ENCODE peak calls at places on chromosomes 1 and 21, in four cellular contexts. R is C1 segment of cervical spinal cord, V is osteocyte, P is AG04449. I is an unnamed sample.

GRCh38 chr1:62765981-62766380 is 18.0 kb upstream of the ATG4C start:
- DNase-seq in V (no peak), R (no peak), P (no peak), I (no peak)

GRCh38 chr1:2530501-2531361 is 668 bp upstream of the HES5 start:
- DNase-seq in R (no peak), P (no peak), V (no peak), I (peak; percentile 56)

GRCh38 chr1:154760469-154760933 is 109.6 kb downstream of the KCNN3 start:
- DNase-seq in R (no peak), V (no peak), P (no peak), I (no peak)

GRCh38 chr1:93878501-93878888 is 511 bp downstream of the DNTTIP2 start:
- DNase-seq in V (no peak), P (no peak), R (peak; percentile 33), I (no peak)

GRCh38 chr1:156709743-156710489 is 4.5 kb upstream of the CRABP2 start:
- DNase-seq in V (peak; percentile 94), P (no peak), R (peak; percentile 31), I (peak; percentile 35)

GRCh38 chr1:33074193-33074945 is 6.6 kb upstream of the AZIN2 start:
- DNase-seq in R (peak; percentile 62), P (no peak), V (no peak), I (no peak)

GRCh38 chr1:58790313-58790712 is 6.5 kb upstream of the JUN start:
- DNase-seq in R (no peak), P (no peak), V (no peak), I (no peak)

GRCh38 chr1:51899022-51899421 is 20.5 kb upstream of the NRDC start:
- DNase-seq in V (no peak), R (no peak), P (no peak), I (no peak)

GRCh38 chr1:1089731-1090423 is 15.8 kb upstream of the RNF223 start:
- DNase-seq in P (no peak), V (peak; percentile 83), R (no peak), I (no peak)

GRCh38 chr1:57959727-57960300 is 536.0 kb upstream of the DAB1 start:
- DNase-seq in V (no peak), R (peak; percentile 3), P (no peak), I (peak; percentile 7)

GRCh38 chr1:3504823-3505155 is 50.3 kb downstream of the ARHGEF16 start:
- DNase-seq in P (no peak), V (no peak), R (peak; percentile 53), I (no peak)

GRCh38 chr21:39181205-39181818 is 1.9 kb downstream of the PSMG1 start:
- DNase-seq in V (no peak), P (no peak), R (no peak), I (no peak)

GRCh38 chr1:66143661-66144060 is 351.0 kb downstream of the PDE4B start:
- DNase-seq in P (no peak), V (no peak), R (no peak), I (no peak)

GRCh38 chr1:68178821-68179490 is 53.4 kb downstream of the WLS start:
- DNase-seq in P (no peak), V (no peak), R (no peak), I (no peak)

GRCh38 chr1:221795400-221795799 is 53.5 kb upstream of the DUSP10 start:
- DNase-seq in P (no peak), V (no peak), R (no peak), I (no peak)

GRCh38 chr1:232250838-232251237 is 379.1 kb downstream of the SIPA1L2 start:
- DNase-seq in V (no peak), R (no peak), P (no peak), I (no peak)

GRCh38 chr1:30955448-30956015 is 47.0 kb upstream of the SDC3 start:
- DNase-seq in P (no peak), V (no peak), R (no peak), I (no peak)

GRCh38 chr1:110962892-110963665 is 643 bp downstream of the LRIF1 start:
- DNase-seq in P (peak; percentile 46), R (peak; percentile 75), V (peak; percentile 86), I (peak; percentile 60)

GRCh38 chr1:92084651-92085050 is 4.5 kb downstream of the BTBD8 start:
- DNase-seq in P (no peak), R (no peak), V (no peak), I (no peak)